ENCODE peak calls at places on chromosomes 12 and 14, in four cellular contexts. V is Peyer's patch, F is astrocyte, I is gastrocnemius medialis. R is an unnamed sample. For H3K36me3, the result is how much of the 10 kb centered on the place peaks cover.

GRCh38 chr14:55398679-55399078 is 13.0 kb downstream of the ATG14 start:
- DNase-seq in V (no peak), I (peak), F (peak), R (peak)

GRCh38 chr12:4829793-4830162 is 79.9 kb upstream of the KCNA1 start:
- DNase-seq in I (no peak), V (no peak), F (no peak), R (no peak)

GRCh38 chr14:104121142-104121541 is 17.2 kb upstream of the KIF26A start:
- DNase-seq in F (no peak), I (no peak), V (no peak), R (no peak)

GRCh38 chr12:121838096-121838495 is 20.6 kb downstream of the HPD start:
- DNase-seq in F (no peak), V (no peak), I (no peak), R (no peak)

GRCh38 chr12:111029732-111030131 is 109.4 kb upstream of the MYL2 start:
- DNase-seq in F (no peak), I (no peak), V (no peak), R (no peak)

GRCh38 chr12:88549929-88550328 is 30.3 kb downstream of the KITLG start:
- DNase-seq in V (no peak), I (no peak), F (no peak), R (no peak)

GRCh38 chr12:11178250-11178649 is 7.3 kb downstream of the SMIM10L1 start:
- DNase-seq in F (no peak), V (no peak), I (no peak), R (no peak)

GRCh38 chr14:76761849-76762616 is 765 bp downstream of the VASH1 start:
- DNase-seq in I (no peak), F (no peak), V (no peak), R (no peak)

GRCh38 chr14:100621806-100622205 is 34.6 kb upstream of the BEGAIN start:
- DNase-seq in F (no peak), I (no peak), V (no peak), R (peak)

GRCh38 chr12:72246370-72246769 is 25.8 kb upstream of the TRHDE start:
- DNase-seq in I (no peak), V (no peak), F (peak), R (no peak)

GRCh38 chr12:55696796-55697462 is 10.8 kb downstream of the ITGA7 start:
- DNase-seq in F (no peak), I (no peak), V (no peak), R (no peak)

GRCh38 chr12:54401127-54401526 is 16.6 kb upstream of the ZNF385A start:
- DNase-seq in V (no peak), I (no peak), F (no peak), R (no peak)
- H3K36me3 ChIP-seq in V (under half), I (under half), F (half or more), R (half or more)

DNA sequence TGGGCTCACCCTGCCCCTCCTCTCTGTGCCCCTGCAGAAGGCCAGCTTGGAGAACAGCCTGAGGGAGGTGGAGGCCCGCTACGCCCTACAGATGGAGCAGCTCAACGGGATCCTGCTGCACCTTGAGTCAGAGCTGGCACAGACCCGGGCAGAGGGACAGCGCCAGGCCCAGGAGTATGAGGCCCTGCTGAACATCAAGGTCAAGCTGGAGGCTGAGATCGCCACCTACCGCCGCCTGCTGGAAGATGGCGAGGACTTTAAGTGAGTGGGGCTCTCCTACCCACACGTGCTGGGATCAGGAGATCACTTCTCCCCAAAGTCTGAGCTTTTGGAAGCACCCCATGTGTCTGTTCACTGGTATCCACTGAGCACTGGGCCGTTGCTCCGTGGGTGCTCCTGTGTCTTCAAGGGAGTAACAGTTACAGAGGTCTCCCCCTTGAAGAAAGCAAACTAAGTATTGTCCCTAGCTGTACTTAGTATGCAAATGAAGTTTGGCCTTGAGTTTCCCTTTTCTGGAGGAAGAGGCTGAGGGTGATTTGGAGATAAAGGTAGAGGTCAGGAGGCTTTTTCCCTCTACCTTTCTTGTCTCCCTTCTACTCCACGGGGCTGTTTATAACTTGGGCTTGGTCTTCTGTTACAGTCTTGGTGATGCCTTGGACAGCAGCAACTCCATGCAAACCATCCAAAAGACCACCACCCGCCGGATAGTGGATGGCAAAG is 3.3 kb downstream of the KRT18 start:
- DNase-seq in F (no peak), I (no peak), V (no peak), R (peak)
- H3K4me3 ChIP-seq in F (peak), I (no peak), V (peak), R (no peak)

GRCh38 chr14:20376071-20376588 is 32.7 kb downstream of the PARP2 start:
- DNase-seq in V (peak), F (no peak), I (no peak), R (no peak)

GRCh38 chr14:20377171-20377570 is 33.7 kb downstream of the PARP2 start:
- DNase-seq in I (no peak), V (no peak), F (no peak), R (no peak)

DNA sequence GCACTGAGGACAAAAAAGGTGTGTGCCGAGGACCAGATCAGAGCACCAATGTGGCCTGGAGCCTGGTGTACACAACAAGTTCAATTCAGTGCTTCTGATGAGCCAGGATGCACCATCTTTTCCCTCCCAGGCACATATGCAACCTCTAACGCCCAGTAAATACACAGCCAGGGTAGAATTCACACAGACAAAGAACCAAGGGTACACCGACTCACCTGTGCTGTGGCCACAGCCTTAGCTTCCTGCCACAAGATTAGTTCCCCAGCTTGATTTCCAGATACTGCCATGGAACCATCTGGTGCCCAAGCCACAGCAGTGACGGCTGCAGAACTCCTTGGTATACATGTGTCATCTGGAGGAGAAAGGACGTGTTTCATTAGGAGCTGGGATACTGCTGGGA is 29.4 kb downstream of the PARP2 start:
- DNase-seq in F (no peak), I (no peak), V (no peak), R (no peak)
- H3K36me3 ChIP-seq in F (under half), I (under half), V (under half), R (under half)

GRCh38 chr12:46803517-46803916 is 22.3 kb downstream of the SLC38A4 start:
- DNase-seq in F (no peak), V (no peak), I (no peak), R (no peak)
- H3K4me3 ChIP-seq in F (no peak), V (no peak), I (no peak), R (no peak)

R was measured in MG63.